ENCODE peak calls at places on chromosomes 11 and 22, in six cellular contexts. O is left ventricle myocardium inferior; M is heart right ventricle; D is CD8-positive, alpha-beta T cell; E is heart left ventricle; L is GM23338. R is an unnamed sample. For H3K4me1, the result is how much of the 10 kb centered on the place peaks cover.

GRCh38 chr11:27390959-27391326 is 27.9 kb upstream of the CCDC34 start:
- DNase-seq in L (no peak), E (no peak), O (no peak), M (no peak), D (no peak), R (no peak)

GRCh38 chr22:20191000-20191515 is 40.2 kb upstream of the CCDC188 start:
- DNase-seq in L (no peak), E (no peak), O (no peak), M (no peak), D (no peak), R (no peak)

GRCh38 chr22:41976070-41976901 is 7.0 kb downstream of the SEPTIN3 start:
- DNase-seq in O (peak), E (no peak), D (peak), M (no peak), L (peak), R (no peak)

GRCh38 chr11:28675183-28675582 is 567.0 kb downstream of the METTL15 start:
- DNase-seq in O (no peak), M (no peak), E (no peak), D (no peak), L (no peak), R (no peak)

GRCh38 chr11:64777449-64778222 is 706 bp downstream of the SF1 start:
- DNase-seq in L (peak), O (peak), M (peak), E (peak), D (peak), R (peak)

GRCh38 chr11:99519095-99519494 is 498.3 kb downstream of the CNTN5 start:
- DNase-seq in L (peak), D (no peak), O (no peak), E (no peak), M (no peak), R (no peak)

GRCh38 chr11:46264976-46265375 is 12.5 kb upstream of the CREB3L1 start:
- DNase-seq in D (no peak), L (no peak), M (no peak), E (no peak), O (no peak), R (no peak)

GRCh38 chr11:12449961-12450715 is 72.8 kb downstream of the PARVA start:
- DNase-seq in D (no peak), L (no peak), E (no peak), M (no peak), O (no peak), R (no peak)

GRCh38 chr11:20453657-20454316 is 66.3 kb downstream of the PRMT3 start:
- DNase-seq in M (no peak), L (no peak), D (no peak), E (no peak), O (no peak), R (no peak)

GRCh38 chr11:102647430-102647829 is 22.3 kb upstream of the MMP20 start:
- DNase-seq in D (no peak), M (no peak), L (no peak), O (no peak), E (no peak), R (peak)

GRCh38 chr11:37504066-37504611 is 906.1 kb upstream of the RAG2 start:
- DNase-seq in M (no peak), L (peak), O (no peak), E (no peak), D (no peak), R (no peak)

GRCh38 chr11:76603202-76603601 is 67.3 kb downstream of the LRRC32 start:
- DNase-seq in O (no peak), L (no peak), E (no peak), D (peak), M (peak), R (no peak)

GRCh38 chr11:73416711-73417265 is 40.6 kb downstream of the RELT start:
- DNase-seq in D (no peak), E (no peak), M (no peak), L (no peak), O (no peak), R (no peak)

GRCh38 chr11:117809236-117810055 is 12.4 kb upstream of the DSCAML1 start:
- DNase-seq in E (peak), M (peak), L (peak), D (no peak), O (peak), R (no peak)

GRCh38 chr11:12249590-12250260 is 127.6 kb upstream of the PARVA start:
- DNase-seq in O (no peak), D (no peak), L (no peak), M (no peak), E (no peak), R (peak)

GRCh38 chr11:64447717-64448598 is 89.0 kb downstream of the RPS6KA4 start:
- DNase-seq in D (no peak), M (peak), O (peak), E (peak), L (peak), R (no peak)

GRCh38 chr11:120108154-120108784 is 29.6 kb downstream of the TRIM29 start:
- DNase-seq in O (peak), E (peak), L (peak), D (peak), M (peak), R (peak)

GRCh38 chr11:18804621-18805020 is 13.0 kb upstream of the PTPN5 start:
- DNase-seq in E (no peak), O (no peak), L (no peak), D (no peak), M (no peak), R (no peak)

GRCh38 chr11:133227674-133228111 is 304.6 kb downstream of the OPCML start:
- DNase-seq in D (no peak), O (no peak), M (no peak), E (no peak), L (peak), R (no peak)

GRCh38 chr11:25734592-25735211 is 597.2 kb upstream of the ANO3 start:
- DNase-seq in L (peak), O (no peak), D (no peak), E (no peak), M (no peak), R (no peak)

GRCh38 chr22:40220316-40221054 is 42.8 kb downstream of the TNRC6B start:
- DNase-seq in E (no peak), O (no peak), D (peak), M (no peak), L (no peak), R (peak)

GRCh38 chr22:30036656-30037055 is 43.6 kb upstream of the HORMAD2 start:
- DNase-seq in L (no peak), M (no peak), O (no peak), D (no peak), E (no peak), R (no peak)

GRCh38 chr22:44410396-44411056 is 87.5 kb downstream of the RTL6 start:
- DNase-seq in M (peak), D (no peak), E (peak), L (no peak), O (peak), R (no peak)

GRCh38 chr11:60951909-60952741 is at the start of gene SLC15A3:
- DNase-seq in E (peak), M (peak), O (peak), D (peak), L (peak), R (peak)

GRCh38 chr11:128500488-128500887 is 86.9 kb downstream of the ETS1 start:
- DNase-seq in O (no peak), M (no peak), E (no peak), L (no peak), D (no peak), R (no peak)

GRCh38 chr11:68120212-68121066 is 749 bp downstream of the CHKA start:
- DNase-seq in M (peak), D (peak), L (peak), O (peak), E (peak), R (peak)

GRCh38 chr11:20032577-20033265 is 127.6 kb downstream of the DBX1 start:
- DNase-seq in D (no peak), L (no peak), M (no peak), E (no peak), O (no peak), R (no peak)

GRCh38 chr11:119626197-119626909 is 102.6 kb downstream of the NECTIN1 start:
- DNase-seq in D (no peak), E (no peak), L (no peak), M (no peak), O (no peak), R (no peak)

GRCh38 chr11:969651-970205 is 44.1 kb downstream of the AP2A2 start:
- DNase-seq in O (no peak), D (no peak), L (no peak), E (no peak), M (no peak), R (no peak)
- H3K4me1 ChIP-seq in O (under half), D (under half), L (under half), E (under half), M (under half), R (under half)

DNA sequence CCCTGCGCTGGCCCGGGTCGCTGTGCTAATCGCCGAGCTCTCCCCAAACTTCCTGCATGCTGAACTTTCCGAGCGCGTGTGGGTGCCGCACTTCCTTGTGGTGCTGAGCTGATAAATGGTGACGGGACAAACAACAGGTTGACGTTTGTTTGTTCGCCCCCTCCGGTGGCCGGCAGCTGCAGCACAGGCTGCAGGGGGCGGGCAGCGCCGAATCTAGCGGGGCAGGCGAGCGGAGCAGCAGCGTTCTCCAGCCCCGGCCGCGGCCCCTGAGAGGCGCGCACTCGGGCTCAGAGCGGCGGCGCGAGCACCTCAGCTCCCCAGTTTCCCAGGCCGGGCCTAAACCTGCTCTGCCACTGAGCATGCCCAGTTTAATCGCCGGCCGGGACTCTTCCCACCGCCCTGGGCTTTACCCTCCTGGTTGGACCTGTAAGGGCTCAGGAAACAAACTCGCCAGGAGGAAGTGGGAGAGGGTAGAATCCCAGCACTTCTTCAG is at the start of gene PDGFD:
- DNase-seq in O (peak), D (peak), L (peak), M (peak), E (peak), R (peak)
- TF ChIP-seq CTCF in O (peak), D (no peak), L (no peak), M (peak), E (peak), R (peak)

GRCh38 chr22:43297246-43298061 is 45.7 kb downstream of the SCUBE1 start:
- DNase-seq in L (no peak), O (no peak), E (no peak), M (no peak), D (no peak), R (no peak)

GRCh38 chr22:43295660-43296059 is 47.5 kb downstream of the SCUBE1 start:
- DNase-seq in L (no peak), M (no peak), O (no peak), E (no peak), D (no peak), R (no peak)

GRCh38 chr22:43296279-43296902 is 46.8 kb downstream of the SCUBE1 start:
- DNase-seq in O (no peak), M (no peak), L (no peak), E (no peak), D (no peak), R (no peak)

GRCh38 chr22:43299736-43300135 is 43.4 kb downstream of the SCUBE1 start:
- DNase-seq in M (no peak), O (no peak), L (no peak), E (no peak), D (no peak), R (no peak)

DNA sequence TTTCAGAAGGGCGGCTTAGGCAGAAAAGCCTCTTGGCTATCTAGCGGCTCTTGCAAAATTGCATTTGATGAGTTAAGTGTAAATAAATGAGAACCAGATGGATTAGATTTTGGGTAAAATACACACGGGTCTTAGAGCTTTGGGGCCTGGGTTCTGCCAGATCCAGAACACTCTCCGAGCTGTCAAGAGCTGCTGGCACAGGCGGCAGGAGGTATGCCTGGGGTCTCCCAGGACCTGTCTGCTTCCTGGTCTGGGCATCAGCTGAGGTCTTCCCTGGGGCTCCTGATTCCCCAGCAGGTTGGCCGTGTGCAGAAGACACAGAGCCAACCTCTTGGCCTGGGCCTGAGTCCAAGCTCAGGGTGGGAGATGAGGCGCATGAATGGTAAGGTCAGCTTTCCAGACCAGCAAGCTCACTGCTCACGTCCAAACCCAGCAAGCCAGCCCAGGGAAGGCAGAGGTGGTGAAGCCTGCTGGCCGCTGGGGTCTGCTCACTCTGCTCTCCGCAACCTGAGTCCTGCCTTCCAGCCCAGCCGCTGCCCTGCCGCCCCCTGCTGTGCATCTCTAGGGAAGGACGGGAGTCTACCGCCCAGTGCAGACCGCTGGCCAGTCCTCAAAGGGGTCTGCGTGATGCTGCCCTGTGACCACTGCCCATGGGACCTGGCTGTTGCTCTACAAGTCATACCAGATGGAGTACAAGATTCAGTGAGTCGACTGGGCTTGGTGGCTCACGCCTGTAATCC is 44.9 kb downstream of the SCUBE1 start:
- DNase-seq in L (no peak), M (no peak), O (no peak), E (no peak), D (no peak), R (no peak)
- H3K4me1 ChIP-seq in L (under half), M (under half), O (under half), E (under half), D (under half), R (under half)

DNA sequence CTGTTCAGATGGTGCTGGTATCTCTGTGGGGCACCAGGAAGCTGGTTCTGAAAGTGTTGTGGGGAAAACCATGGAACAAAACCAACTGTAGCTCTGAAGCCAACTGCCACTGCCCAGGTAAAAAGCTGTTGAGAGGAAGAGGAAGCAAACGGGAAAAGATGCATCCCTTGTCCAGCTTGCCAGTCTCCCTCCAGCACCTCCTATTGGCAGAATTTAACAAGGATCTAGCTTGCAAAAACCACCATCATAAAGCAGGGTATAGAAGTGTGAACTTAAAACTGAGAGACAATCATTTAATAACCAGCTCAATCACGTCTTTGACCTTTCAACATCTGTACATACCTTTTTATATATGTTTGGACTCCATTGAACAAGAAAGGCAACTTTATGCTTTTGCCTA is 4.5 kb downstream of the PATE1 start:
- DNase-seq in O (no peak), M (no peak), L (peak), E (no peak), D (no peak), R (no peak)
- TF ChIP-seq CTCF in O (no peak), M (no peak), L (peak), E (no peak), D (no peak), R (no peak)

GRCh38 chr22:48081281-48081680 is 1318.8 kb downstream of the TBC1D22A start:
- DNase-seq in D (no peak), L (no peak), M (no peak), E (no peak), O (no peak), R (no peak)
- H3K4me1 ChIP-seq in D (under half), L (under half), M (under half), E (under half), O (under half), R (under half)

DNA sequence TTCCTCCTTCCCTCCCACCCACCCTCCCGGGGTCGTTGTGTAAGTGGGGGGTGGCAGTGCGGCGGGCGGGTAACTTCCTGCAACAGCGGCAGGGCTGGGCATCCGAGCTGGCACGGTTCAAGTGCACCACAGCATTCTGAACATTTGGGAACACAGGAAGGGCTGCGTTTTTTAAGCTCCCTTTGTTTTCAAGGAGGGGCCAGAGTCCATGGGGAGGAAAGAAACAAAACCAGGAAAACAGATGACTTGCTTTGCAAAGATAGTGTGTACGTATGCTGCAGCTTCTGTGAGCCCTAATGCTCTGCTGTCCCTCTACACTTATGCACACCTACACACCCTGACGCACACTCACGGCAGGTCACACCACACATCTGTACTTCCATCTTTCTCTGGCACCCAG is 152.5 kb downstream of the FBXO7 start:
- DNase-seq in D (no peak), E (peak), O (peak), L (no peak), M (peak), R (no peak)
- TF ChIP-seq CTCF in D (no peak), E (no peak), O (no peak), L (no peak), M (no peak), R (no peak)

GRCh38 chr22:27540247-27540646 is 261.3 kb downstream of the MN1 start:
- DNase-seq in L (no peak), O (no peak), M (no peak), D (no peak), E (no peak), R (no peak)
- H3K4me1 ChIP-seq in L (under half), O (under half), M (under half), D (under half), E (under half), R (under half)

DNA sequence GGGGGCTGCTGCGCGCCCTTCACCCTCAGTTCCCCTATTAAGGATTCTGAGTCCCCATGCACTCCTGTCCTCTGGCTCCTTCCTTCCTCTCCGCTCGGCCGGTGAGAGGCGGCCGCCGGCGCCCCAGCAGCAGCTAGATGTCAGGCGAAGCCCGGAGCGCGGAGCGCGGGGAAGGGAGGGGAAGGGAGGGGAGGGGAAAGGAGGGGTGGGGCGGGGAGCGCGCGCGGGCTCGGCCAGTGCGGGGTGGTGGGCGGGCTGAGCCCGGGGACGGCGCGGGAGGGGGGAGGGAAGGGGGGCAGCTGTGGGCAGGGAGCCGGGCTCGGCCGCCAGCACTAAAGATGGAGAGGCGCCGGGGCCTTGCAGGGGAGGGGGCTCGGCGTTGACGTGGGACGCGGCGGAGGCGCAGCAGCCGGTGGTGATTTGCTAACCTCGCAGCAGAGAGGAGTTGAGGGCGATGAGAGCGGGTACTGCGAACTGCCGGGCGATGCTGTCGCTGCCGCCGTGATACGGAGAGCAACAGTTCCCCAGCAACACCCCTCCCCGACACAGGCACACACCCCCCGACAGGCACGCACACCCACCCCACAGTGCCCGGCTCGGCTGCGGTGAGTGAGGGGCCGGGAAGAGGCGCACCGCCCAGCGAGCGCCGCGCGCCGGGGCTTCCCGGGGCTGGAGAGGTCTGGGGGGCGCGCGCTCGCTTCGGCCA is at the start of gene ZBTB16:
- DNase-seq in O (peak), E (peak), L (peak), M (peak), D (peak), R (peak)
- TF ChIP-seq CTCF in O (peak), E (peak), L (no peak), M (peak), D (no peak), R (peak)

R was measured in endothelial cell of umbilical vein.